ENCODE peak calls at places on chromosomes 6 and 20, in eight cellular contexts. G is lower lobe of right lung; W is SK-N-SH; E is GM23248; M is heart right ventricle; B is CD8-positive, alpha-beta memory T cell; N is CD8-positive, alpha-beta T cell; S is neuronal stem cell. X is an unnamed sample.
A peak's percentile ranks its signal among the peaks of the same experiment; 100 is the strongest.

GRCh38 chr6:154543638-154544037 is 33.2 kb upstream of the CNKSR3 start:
- DNase-seq in G (no peak), W (no peak), E (no peak), M (no peak), B (no peak), N (no peak), S (no peak), X (no peak)

GRCh38 chr20:24950128-24950835 is 1.2 kb downstream of the CST7 start:
- DNase-seq in G (no peak), W (no peak), E (no peak), M (no peak), B (no peak), N (no peak), S (no peak), X (no peak)

GRCh38 chr20:10376271-10377075 is 57.5 kb downstream of the MKKS start:
- DNase-seq in G (no peak), W (no peak), E (peak; percentile 68), M (no peak), B (no peak), N (no peak), S (no peak), X (no peak)

GRCh38 chr6:1004885-1005635 is 306.8 kb upstream of the FOXQ1 start:
- DNase-seq in G (no peak), W (no peak), E (no peak), M (no peak), B (no peak), N (no peak), S (no peak), X (no peak)

GRCh38 chr6:36962874-36963273 is 8.3 kb downstream of the PI16 start:
- DNase-seq in G (peak; percentile 84), W (no peak), E (peak; percentile 45), M (peak; percentile 69), B (peak; percentile 69), N (peak; percentile 48), S (peak; percentile 71), X (peak; percentile 89)

GRCh38 chr6:151149788-151150187 is 90.0 kb upstream of the AKAP12 start:
- DNase-seq in G (no peak), W (no peak), E (no peak), M (no peak), B (no peak), N (no peak), S (no peak), X (no peak)

GRCh38 chr6:72619883-72620696 is 1.8 kb upstream of the KCNQ5 start:
- DNase-seq in G (peak; percentile 50), W (peak; percentile 64), E (peak; percentile 80), M (no peak), B (peak; percentile 70), N (peak; percentile 17), S (peak; percentile 33), X (peak; percentile 71)

GRCh38 chr20:5933802-5934436 is 16.4 kb downstream of the TRMT6 start:
- DNase-seq in G (no peak), W (peak; percentile 48), E (no peak), M (peak; percentile 7), B (no peak), N (no peak), S (no peak), X (no peak)

GRCh38 chr6:69487688-69488087 is 309.1 kb downstream of the LMBRD1 start:
- DNase-seq in G (no peak), W (no peak), E (no peak), M (no peak), B (no peak), N (no peak), S (no peak), X (no peak)

GRCh38 chr20:51388756-51389542 is 153.6 kb downstream of the NFATC2 start:
- DNase-seq in G (no peak), W (no peak), E (peak; percentile 30), M (peak; percentile 16), B (no peak), N (no peak), S (no peak), X (no peak)

GRCh38 chr6:168039849-168040248 is 39.2 kb downstream of the FRMD1 start:
- DNase-seq in G (no peak), W (no peak), E (no peak), M (no peak), B (no peak), N (no peak), S (no peak), X (peak; percentile 35)

GRCh38 chr6:76422814-76423213 is 350.4 kb upstream of the IMPG1 start:
- DNase-seq in G (no peak), W (no peak), E (no peak), M (no peak), B (no peak), N (no peak), S (no peak), X (no peak)

GRCh38 chr20:44651507-44652373 is at the start of gene ADA:
- DNase-seq in G (peak; percentile 72), W (peak; percentile 94), E (peak; percentile 79), M (peak; percentile 77), B (peak; percentile 62), N (no peak), S (peak; percentile 65), X (peak; percentile 71)

GRCh38 chr6:3913077-3913957 is 64.1 kb downstream of the FAM50B start:
- DNase-seq in G (no peak), W (no peak), E (peak; percentile 97), M (peak; percentile 92), B (no peak), N (no peak), S (no peak), X (peak; percentile 68)

GRCh38 chr20:31826074-31826473 is 6.9 kb downstream of the MYLK2 start:
- DNase-seq in G (no peak), W (no peak), E (no peak), M (no peak), B (no peak), N (no peak), S (no peak), X (no peak)

GRCh38 chr20:58698741-58699141 is 6.1 kb downstream of the NPEPL1 start:
- DNase-seq in G (no peak), W (no peak), E (no peak), M (no peak), B (no peak), N (no peak), S (no peak), X (no peak)

GRCh38 chr6:138205437-138206094 is 12.7 kb downstream of the PBOV1 start:
- DNase-seq in G (no peak), W (no peak), E (no peak), M (no peak), B (no peak), N (no peak), S (no peak), X (no peak)

GRCh38 chr6:138204303-138204702 is 14.0 kb downstream of the PBOV1 start:
- DNase-seq in G (no peak), W (no peak), E (no peak), M (no peak), B (no peak), N (no peak), S (no peak), X (no peak)

GRCh38 chr6:138204792-138205384 is 13.4 kb downstream of the PBOV1 start:
- DNase-seq in G (no peak), W (no peak), E (no peak), M (no peak), B (no peak), N (no peak), S (no peak), X (no peak)

GRCh38 chr6:138203315-138203714 is 15.0 kb downstream of the PBOV1 start:
- DNase-seq in G (no peak), W (no peak), E (no peak), M (no peak), B (no peak), N (no peak), S (no peak), X (no peak)

GRCh38 chr6:138206862-138207261 is 11.4 kb downstream of the PBOV1 start:
- DNase-seq in G (no peak), W (no peak), E (no peak), M (no peak), B (no peak), N (no peak), S (no peak), X (no peak)
- H3K27ac ChIP-seq in G (no peak overlapping the region), W (no peak overlapping the region), E (no peak overlapping the region), M (no peak overlapping the region), B (no peak overlapping the region), N (no peak overlapping the region), S (no peak overlapping the region), X (no peak overlapping the region)

DNA sequence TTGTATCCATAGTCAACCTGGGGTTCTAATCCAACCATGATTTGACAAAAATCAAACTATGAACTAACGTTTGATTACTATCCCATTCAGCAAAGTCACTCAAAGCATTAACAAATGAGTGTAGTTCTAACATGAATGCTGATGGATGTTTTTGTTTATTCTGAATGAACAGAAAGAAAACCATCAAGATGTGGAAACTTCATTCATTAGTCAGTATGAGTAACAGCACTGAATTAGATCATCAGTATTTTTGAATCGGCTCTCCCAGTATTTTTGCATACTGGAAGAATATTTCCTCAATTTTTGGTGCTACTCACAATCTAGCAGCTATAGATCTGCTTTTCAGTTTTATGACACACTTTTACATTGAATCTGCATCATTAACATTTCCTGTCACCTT is 63.8 kb upstream of the CD83 start:
- DNase-seq in G (no peak), W (no peak), E (peak; percentile 76), M (no peak), B (no peak), N (no peak), S (no peak), X (no peak)
- H3K27me3 ChIP-seq in G (peaks cover 5% of the 10 kb centered on the region), W (no peaks in the 10 kb centered on the region), E (no peaks in the 10 kb centered on the region), M (peaks cover 17% of the 10 kb centered on the region), B (no peaks in the 10 kb centered on the region), N (peaks cover 5% of the 10 kb centered on the region), S (peaks cover 33% of the 10 kb centered on the region), X (no peaks in the 10 kb centered on the region)

DNA sequence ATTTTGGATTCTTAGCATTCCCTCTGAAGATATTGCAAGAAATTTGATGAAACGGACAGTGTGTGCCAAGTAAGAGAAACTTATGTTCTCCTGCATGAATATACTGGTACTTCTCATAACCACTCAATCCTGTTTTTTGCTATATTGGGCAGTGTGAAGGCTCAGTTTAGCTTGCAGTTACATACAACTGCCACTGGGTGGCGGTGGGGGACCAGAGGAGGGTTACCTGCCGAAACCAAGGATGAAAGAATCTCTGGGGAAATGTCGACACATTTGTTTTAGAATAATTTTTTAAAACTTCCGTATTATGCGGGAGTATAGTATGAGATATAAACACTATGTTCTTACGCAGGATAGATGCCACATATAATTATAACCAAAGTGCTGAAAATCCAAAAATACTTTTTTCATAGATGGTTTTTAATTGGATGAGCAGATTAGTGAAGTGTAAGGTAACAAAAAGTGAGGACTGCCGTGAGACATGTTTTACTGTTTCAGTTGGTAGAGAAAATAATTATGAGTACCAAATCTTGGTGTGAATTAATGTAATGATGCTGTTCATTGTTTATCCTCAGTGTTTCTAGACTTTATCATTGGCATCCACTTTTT is 9.7 kb downstream of the TRMT11 start:
- DNase-seq in G (peak; percentile 66), W (peak; percentile 57), E (peak; percentile 75), M (peak; percentile 23), B (peak; percentile 69), N (peak; percentile 22), S (peak; percentile 61), X (peak; percentile 46)
- H3K27ac ChIP-seq in G (no peak overlapping the region), W (no peak overlapping the region), E (no peak overlapping the region), M (no peak overlapping the region), B (no peak overlapping the region), N (no peak overlapping the region), S (no peak overlapping the region), X (no peak overlapping the region)

DNA sequence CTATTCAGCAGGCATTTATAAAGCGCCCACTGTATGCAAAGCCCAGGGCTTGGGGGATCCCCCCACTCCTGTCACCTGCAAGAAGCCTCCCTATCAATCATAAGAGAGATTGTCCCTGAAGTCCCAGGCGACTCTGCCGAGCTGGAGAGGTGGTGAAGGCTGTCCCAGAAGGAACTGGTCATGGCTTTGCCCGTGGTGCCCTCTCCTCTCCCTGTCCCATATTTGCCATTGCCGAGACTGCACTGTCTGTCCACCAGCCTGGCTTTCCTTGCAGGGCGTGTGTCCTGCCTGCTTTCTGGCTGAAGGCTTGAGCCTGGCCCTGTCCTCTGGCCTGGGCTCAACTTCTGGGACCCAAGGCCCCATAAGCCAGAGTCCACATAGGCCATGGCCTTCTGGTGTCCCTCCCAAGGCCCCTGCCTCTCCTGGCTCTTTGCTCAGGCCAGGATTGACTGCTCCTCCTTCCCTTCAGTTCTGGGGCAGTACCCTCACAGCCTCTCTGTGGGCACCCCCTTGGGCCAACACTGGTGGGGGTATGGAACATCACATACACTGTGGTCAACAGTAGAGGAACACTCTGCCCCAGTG is 46.9 kb downstream of the CPXM1 start:
- DNase-seq in G (peak; percentile 27), W (no peak), E (no peak), M (no peak), B (no peak), N (no peak), S (no peak), X (no peak)
- H3K27me3 ChIP-seq in G (peaks cover 24% of the 10 kb centered on the region), W (no peaks in the 10 kb centered on the region), E (peaks cover 71% of the 10 kb centered on the region), M (peaks cover 72% of the 10 kb centered on the region), B (peaks cover 4% of the 10 kb centered on the region), N (no peaks in the 10 kb centered on the region), S (peaks cover 66% of the 10 kb centered on the region), X (no peaks in the 10 kb centered on the region)

X was measured in right cardiac atrium.